ENCODE peak calls at places on chromosome 10, in eight cellular contexts. J, H, E, G, Y, V, F and U are unnamed samples.

GRCh38 chr10:56096226-56096517 is 264.9 kb downstream of the ZWINT start:
- DNase-seq in J (no peak), H (no peak), E (no peak), G (no peak), Y (no peak), V (no peak), F (no peak), U (no peak)

GRCh38 chr10:14742815-14743214 is 31.9 kb downstream of the FAM107B start:
- DNase-seq in J (peak), H (no peak), E (no peak), G (no peak), Y (no peak), V (no peak), F (no peak), U (no peak)

GRCh38 chr10:79070611-79071534 is 2.1 kb downstream of the ZMIZ1 start:
- DNase-seq in J (peak), H (peak), E (peak), G (peak), Y (peak), V (peak), F (peak), U (no peak)

GRCh38 chr10:105262666-105263065 is 621.6 kb downstream of the SORCS3 start:
- DNase-seq in J (no peak), H (no peak), E (no peak), G (no peak), Y (no peak), V (no peak), F (no peak), U (no peak)

GRCh38 chr10:33115720-33116119 is 157.7 kb upstream of the ITGB1 start:
- DNase-seq in J (no peak), H (no peak), E (no peak), G (no peak), Y (no peak), V (no peak), F (no peak), U (no peak)

GRCh38 chr10:74991435-74991834 is 120.0 kb upstream of the SAMD8 start:
- DNase-seq in J (peak), H (no peak), E (no peak), G (peak), Y (no peak), V (peak), F (no peak), U (no peak)

GRCh38 chr10:35752469-35753450 is 110.7 kb upstream of the FZD8 start:
- DNase-seq in J (no peak), H (no peak), E (peak), G (peak), Y (peak), V (no peak), F (no peak), U (no peak)

GRCh38 chr10:78543749-78544446 is 510.2 kb downstream of the RPS24 start:
- DNase-seq in J (no peak), H (no peak), E (peak), G (no peak), Y (peak), V (no peak), F (peak), U (no peak)

GRCh38 chr10:96390460-96390864 is 31.7 kb upstream of the OPALIN start:
- DNase-seq in J (no peak), H (no peak), E (peak), G (no peak), Y (peak), V (no peak), F (peak), U (no peak)

GRCh38 chr10:22552888-22553378 is 161.4 kb downstream of the PIP4K2A start:
- DNase-seq in J (no peak), H (no peak), E (no peak), G (no peak), Y (no peak), V (no peak), F (no peak), U (no peak)

GRCh38 chr10:77428776-77429395 is 208.7 kb downstream of the KCNMA1 start:
- DNase-seq in J (peak), H (peak), E (no peak), G (no peak), Y (peak), V (peak), F (no peak), U (no peak)